ENCODE peak calls at places on chromosomes 16 and 17, in six cellular contexts. O is endothelial cell of umbilical vein, S is GM23338, V is GM12878, K is HCT116, G is K562. Z is an unnamed sample.

GRCh38 chr17:59838196-59838911 is 54.4 kb downstream of the TUBD1 start:
- DNase-seq in O (peak), S (no peak), V (no peak), K (no peak), G (no peak), Z (no peak)

GRCh38 chr17:4877089-4877488 is 22.2 kb upstream of the C17orf107 start:
- DNase-seq in O (no peak), S (no peak), V (no peak), K (no peak), G (no peak), Z (no peak)

GRCh38 chr17:27526603-27527002 is 70.4 kb downstream of the KSR1 start:
- DNase-seq in O (no peak), S (peak), V (no peak), K (no peak), G (peak), Z (no peak)

GRCh38 chr17:78723001-78723796 is 58.9 kb downstream of the CYTH1 start:
- DNase-seq in O (no peak), S (peak), V (no peak), K (no peak), G (no peak), Z (peak)

GRCh38 chr16:75250809-75251279 is 580 bp downstream of the BCAR1 start:
- DNase-seq in O (no peak), S (no peak), V (no peak), K (no peak), G (peak), Z (no peak)

GRCh38 chr17:46922487-46922803 is 515 bp upstream of the GOSR2 start:
- DNase-seq in O (no peak), S (no peak), V (no peak), K (no peak), G (no peak), Z (no peak)

GRCh38 chr17:57068222-57068658 is 16.8 kb upstream of the AKAP1 start:
- DNase-seq in O (no peak), S (peak), V (no peak), K (no peak), G (peak), Z (no peak)

GRCh38 chr17:50868594-50868993 is 2.4 kb upstream of the TOB1 start:
- DNase-seq in O (no peak), S (no peak), V (no peak), K (no peak), G (no peak), Z (no peak)

GRCh38 chr17:13265306-13265705 is 247.5 kb upstream of the ELAC2 start:
- DNase-seq in O (no peak), S (no peak), V (no peak), K (no peak), G (no peak), Z (no peak)

GRCh38 chr16:87684106-87684677 is 81.6 kb downstream of the KLHDC4 start:
- DNase-seq in O (no peak), S (no peak), V (no peak), K (no peak), G (no peak), Z (no peak)

GRCh38 chr16:25051446-25052160 is 36.4 kb upstream of the ARHGAP17 start:
- DNase-seq in O (peak), S (no peak), V (no peak), K (no peak), G (no peak), Z (no peak)

GRCh38 chr17:66507982-66508760 is 205.8 kb downstream of the PRKCA start:
- DNase-seq in O (no peak), S (no peak), V (no peak), K (no peak), G (peak), Z (no peak)

GRCh38 chr16:17301593-17302135 is 169.1 kb downstream of the XYLT1 start:
- DNase-seq in O (no peak), S (no peak), V (peak), K (no peak), G (no peak), Z (no peak)

GRCh38 chr16:54282202-54282922 is 4.2 kb downstream of the IRX3 start:
- DNase-seq in O (no peak), S (peak), V (no peak), K (peak), G (peak), Z (no peak)

GRCh38 chr16:77767211-77767610 is 21.2 kb upstream of the VAT1L start:
- DNase-seq in O (no peak), S (no peak), V (no peak), K (no peak), G (no peak), Z (no peak)

GRCh38 chr17:67779098-67779672 is 46.1 kb upstream of the BPTF start:
- DNase-seq in O (peak), S (peak), V (no peak), K (peak), G (peak), Z (no peak)

GRCh38 chr17:83204230-83204725 is 124.9 kb downstream of the METRNL start:
- DNase-seq in O (no peak), S (no peak), V (no peak), K (no peak), G (no peak), Z (no peak)

GRCh38 chr17:1197379-1197778 is 17.6 kb upstream of the ABR start:
- DNase-seq in O (no peak), S (no peak), V (no peak), K (no peak), G (no peak), Z (no peak)

GRCh38 chr17:34155947-34156346 is 99.1 kb upstream of the CCL2 start:
- DNase-seq in O (no peak), S (no peak), V (no peak), K (no peak), G (no peak), Z (no peak)

GRCh38 chr17:42171831-42172230 is 9.1 kb downstream of the KCNH4 start:
- DNase-seq in O (no peak), S (peak), V (no peak), K (no peak), G (no peak), Z (no peak)

GRCh38 chr17:5815396-5815795 is 231.1 kb upstream of the NLRP1 start:
- DNase-seq in O (no peak), S (no peak), V (no peak), K (no peak), G (no peak), Z (no peak)

GRCh38 chr16:89805136-89805905 is 11.1 kb downstream of the FANCA start:
- DNase-seq in O (no peak), S (no peak), V (no peak), K (no peak), G (no peak), Z (no peak)

GRCh38 chr16:53745126-53745525 is 41.2 kb downstream of the FTO start:
- DNase-seq in O (no peak), S (no peak), V (no peak), K (no peak), G (no peak), Z (no peak)

GRCh38 chr17:15351925-15352324 is 10.5 kb upstream of the TEKT3 start:
- DNase-seq in O (no peak), S (no peak), V (no peak), K (no peak), G (no peak), Z (no peak)

GRCh38 chr16:17396762-17397498 is 73.8 kb downstream of the XYLT1 start:
- DNase-seq in O (peak), S (no peak), V (no peak), K (no peak), G (no peak), Z (peak)

GRCh38 chr16:82093901-82094300 is 58.8 kb downstream of the HSD17B2 start:
- DNase-seq in O (no peak), S (no peak), V (no peak), K (no peak), G (no peak), Z (no peak)

GRCh38 chr17:19004601-19005441 is at the start of gene FAM83G:
- DNase-seq in O (peak), S (peak), V (peak), K (peak), G (peak), Z (no peak)

GRCh38 chr16:87809150-87809902 is 43.5 kb upstream of the KLHDC4 start:
- DNase-seq in O (peak), S (no peak), V (peak), K (no peak), G (no peak), Z (no peak)

GRCh38 chr17:63134867-63135266 is 168.8 kb downstream of the TANC2 start:
- DNase-seq in O (no peak), S (no peak), V (no peak), K (no peak), G (no peak), Z (no peak)

GRCh38 chr17:72840019-72840418 is 252.5 kb downstream of the SLC39A11 start:
- DNase-seq in O (no peak), S (no peak), V (no peak), K (no peak), G (no peak), Z (no peak)

GRCh38 chr17:42325026-42325425 is 36.7 kb downstream of the STAT5A start:
- DNase-seq in O (peak), S (no peak), V (no peak), K (peak), G (no peak), Z (no peak)

GRCh38 chr17:45946841-45947256 is 52.2 kb upstream of the STH start:
- DNase-seq in O (no peak), S (no peak), V (no peak), K (no peak), G (no peak), Z (no peak)

GRCh38 chr16:474420-475122 is 49.1 kb downstream of the RAB11FIP3 start:
- DNase-seq in O (no peak), S (no peak), V (no peak), K (no peak), G (no peak), Z (no peak)

GRCh38 chr17:49819118-49819517 is 28.8 kb downstream of the TAC4 start:
- DNase-seq in O (peak), S (no peak), V (no peak), K (no peak), G (no peak), Z (no peak)

GRCh38 chr17:64323774-64324173 is 60.7 kb upstream of the TEX2 start:
- DNase-seq in O (no peak), S (no peak), V (no peak), K (no peak), G (no peak), Z (no peak)

GRCh38 chr17:76641501-76641900 is 2.1 kb downstream of the ST6GALNAC1 start:
- DNase-seq in O (no peak), S (peak), V (no peak), K (peak), G (no peak), Z (no peak)
- TF ChIP-seq POLR2AphosphoS5 in O (no peak), S (no peak), V (no peak), K (no peak), G (no peak), Z (no peak)

DNA sequence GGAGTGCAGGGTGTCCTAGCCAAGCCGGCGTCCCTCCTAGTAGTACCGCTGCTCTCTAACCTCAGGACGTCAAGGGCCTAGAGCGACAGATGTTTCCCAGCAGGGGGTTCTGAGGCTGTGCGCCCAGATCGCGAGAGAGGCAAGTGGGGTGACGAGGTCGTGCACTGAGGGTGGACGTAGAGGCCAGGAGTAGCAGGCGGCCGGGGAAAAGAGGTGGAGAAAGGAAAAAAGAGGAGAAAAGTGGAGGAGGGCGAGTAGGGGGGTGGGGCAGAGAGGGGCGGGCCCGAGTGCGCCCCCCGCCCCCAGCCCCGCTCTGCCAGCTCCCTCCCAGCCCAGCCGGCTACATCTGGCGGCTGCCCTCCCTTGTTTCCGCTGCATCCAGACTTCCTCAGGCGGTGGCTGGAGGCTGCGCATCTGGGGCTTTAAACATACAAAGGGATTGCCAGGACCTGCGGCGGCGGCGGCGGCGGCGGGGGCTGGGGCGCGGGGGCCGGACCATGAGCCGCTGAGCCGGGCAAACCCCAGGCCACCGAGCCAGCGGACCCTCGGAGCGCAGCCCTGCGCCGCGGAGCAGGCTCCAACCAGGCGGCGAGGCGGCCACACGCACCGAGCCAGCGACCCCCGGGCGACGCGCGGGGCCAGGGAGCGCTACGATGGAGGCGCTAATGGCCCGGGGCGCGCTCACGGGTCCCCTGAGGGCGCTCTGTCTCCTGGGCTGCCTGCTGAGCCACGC is at the start of gene MMP2:
- DNase-seq in O (peak), S (peak), V (no peak), K (no peak), G (no peak), Z (no peak)
- H3K4me3 ChIP-seq in O (peak), S (peak), V (no peak), K (no peak), G (no peak), Z (peak)

GRCh38 chr16:66020642-66021041 is 345.8 kb upstream of the CDH5 start:
- DNase-seq in O (no peak), S (no peak), V (no peak), K (no peak), G (no peak), Z (no peak)
- TF ChIP-seq EZH2 in O (no peak), S (no peak), V (no peak), K (no peak), G (no peak), Z (no peak)

DNA sequence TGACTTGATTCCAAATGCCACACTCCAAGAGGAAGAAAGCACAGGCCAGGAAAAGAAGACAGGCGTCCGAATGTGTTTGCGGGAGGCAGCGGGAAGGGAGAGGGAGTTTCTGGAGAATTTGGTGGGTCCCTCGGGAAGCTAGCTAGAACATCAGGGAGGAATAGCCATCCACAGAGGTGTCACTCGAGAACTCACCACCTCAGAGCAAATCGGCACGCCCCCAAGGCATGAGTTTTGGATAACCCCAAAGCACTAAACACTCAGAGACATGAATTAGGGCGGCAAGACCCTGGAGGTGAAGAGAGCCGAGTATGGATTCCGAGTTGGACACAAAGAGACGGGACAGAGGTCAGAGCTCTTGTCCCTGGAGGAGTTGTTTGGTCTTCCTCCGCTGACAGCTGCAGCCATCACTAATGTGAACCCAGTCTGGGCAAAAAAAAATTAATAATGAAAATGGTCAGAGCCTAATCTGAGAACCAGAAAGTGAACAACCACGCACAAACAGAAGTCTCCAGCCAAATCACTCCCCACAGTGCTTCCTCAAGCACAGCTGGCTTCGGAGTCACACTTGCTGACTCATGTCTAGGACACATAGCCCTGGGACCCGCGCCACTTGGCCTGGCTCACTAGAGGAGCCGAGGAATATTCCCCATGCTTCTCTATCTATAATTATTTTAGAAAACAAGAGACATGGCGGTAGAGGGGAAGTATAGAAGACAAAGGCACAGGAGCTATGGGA is 109.3 kb downstream of the ZFHX3 start:
- DNase-seq in O (peak), S (no peak), V (no peak), K (no peak), G (no peak), Z (no peak)
- TF ChIP-seq POLR2AphosphoS5 in O (peak), S (no peak), V (no peak), K (no peak), G (no peak), Z (no peak)

GRCh38 chr16:73058221-73058615 is 10.3 kb upstream of the ZFHX3 start:
- DNase-seq in O (peak), S (peak), V (no peak), K (no peak), G (peak), Z (no peak)
- H3K4me3 ChIP-seq in O (peak), S (peak), V (peak), K (peak), G (peak), Z (peak)

GRCh38 chr16:31475949-31476304 is 4.0 kb downstream of the TGFB1I1 start:
- DNase-seq in O (no peak), S (peak), V (no peak), K (no peak), G (peak), Z (no peak)
- TF ChIP-seq EZH2 in O (no peak), S (no peak), V (no peak), K (no peak), G (no peak), Z (no peak)

DNA sequence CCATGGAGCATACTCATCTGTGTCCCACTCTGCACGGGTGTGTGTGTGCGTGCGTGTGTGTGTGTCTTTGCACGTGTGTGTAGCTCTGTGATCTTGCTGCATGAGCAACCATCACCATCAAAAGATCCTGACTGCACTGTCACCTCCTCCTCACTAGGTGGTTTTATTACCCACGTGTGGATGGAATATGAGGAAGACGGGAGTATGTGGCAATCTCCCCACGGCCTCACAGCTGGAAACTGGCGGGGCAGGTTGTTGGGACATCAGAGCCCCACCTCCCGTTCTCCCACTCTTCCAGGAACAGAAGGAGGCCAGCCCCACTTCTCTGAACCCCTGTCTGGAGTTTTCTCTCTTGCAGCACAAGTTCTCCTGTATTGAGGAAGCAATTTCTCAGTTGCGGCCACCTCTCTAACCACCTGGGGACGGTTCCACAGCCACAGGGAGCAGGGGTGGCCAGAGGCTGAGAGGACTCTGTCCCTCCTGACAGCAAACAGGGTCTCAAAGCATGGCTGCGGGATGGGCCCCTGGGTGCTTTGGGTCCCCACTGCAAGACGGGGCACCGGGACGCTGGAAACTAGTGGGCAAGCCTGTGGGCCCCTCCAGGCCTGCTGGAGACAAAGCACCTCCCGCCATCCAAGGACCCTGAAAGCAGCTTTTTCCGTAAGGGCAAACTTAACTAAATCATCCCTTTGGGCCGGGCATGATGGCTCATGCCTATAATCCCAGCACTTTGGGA is 27.9 kb upstream of the ATP2C2 start:
- DNase-seq in O (no peak), S (no peak), V (no peak), K (no peak), G (no peak), Z (no peak)
- TF ChIP-seq POLR2AphosphoS5 in O (no peak), S (no peak), V (no peak), K (no peak), G (no peak), Z (no peak)